ENCODE peak calls at places on chromosomes 3 and 15, in four cellular contexts. One of them, this sample, is unnamed.

GRCh38 chr15:77076325-77076915 is 5.5 kb upstream of the TSPAN3 start:
- DNase-seq in AG10803: peak
- DNase-seq in hepatocyte: no peak
- DNase-seq in A549: no peak
- DNase-seq in this sample: no peak

GRCh38 chr15:85865070-85865684 is 70.5 kb upstream of the KLHL25 start:
- DNase-seq in AG10803: peak
- DNase-seq in hepatocyte: peak
- DNase-seq in A549: peak
- DNase-seq in this sample: peak

GRCh38 chr3:11548721-11549131 is 95.0 kb downstream of the VGLL4 start:
- DNase-seq in AG10803: peak
- DNase-seq in hepatocyte: no peak
- DNase-seq in A549: no peak
- DNase-seq in this sample: peak

GRCh38 chr3:21752749-21753347 is 1.8 kb upstream of the ZNF385D start:
- DNase-seq in AG10803: peak
- DNase-seq in hepatocyte: peak
- DNase-seq in A549: peak
- DNase-seq in this sample: peak

GRCh38 chr3:191234216-191234615 is 35.2 kb downstream of the OSTN start:
- DNase-seq in AG10803: no peak
- DNase-seq in hepatocyte: no peak
- DNase-seq in A549: no peak
- DNase-seq in this sample: no peak

GRCh38 chr3:17432237-17432636 is 310.2 kb downstream of the TBC1D5 start:
- DNase-seq in AG10803: peak
- DNase-seq in hepatocyte: no peak
- DNase-seq in A549: peak
- DNase-seq in this sample: peak

GRCh38 chr15:97177135-97177704 is 783.3 kb upstream of the ARRDC4 start:
- DNase-seq in AG10803: no peak
- DNase-seq in hepatocyte: peak
- DNase-seq in A549: no peak
- DNase-seq in this sample: peak

GRCh38 chr15:67049351-67050044 is 15.9 kb upstream of the SMAD3 start:
- DNase-seq in AG10803: peak
- DNase-seq in hepatocyte: peak
- DNase-seq in A549: peak
- DNase-seq in this sample: peak

GRCh38 chr3:15646924-15647511 is 45.5 kb downstream of the BTD start:
- DNase-seq in AG10803: peak
- DNase-seq in hepatocyte: peak
- DNase-seq in A549: peak
- DNase-seq in this sample: peak

GRCh38 chr15:35740761-35741160 is 194.8 kb upstream of the DPH6 start:
- DNase-seq in AG10803: peak
- DNase-seq in hepatocyte: no peak
- DNase-seq in A549: no peak
- DNase-seq in this sample: peak

GRCh38 chr15:40256642-40257235 is 17.9 kb downstream of the PAK6 start:
- DNase-seq in AG10803: no peak
- DNase-seq in hepatocyte: no peak
- DNase-seq in A549: no peak
- DNase-seq in this sample: peak

GRCh38 chr15:61119556-61119955 is 109.5 kb downstream of the RORA start:
- DNase-seq in AG10803: peak
- DNase-seq in hepatocyte: no peak
- DNase-seq in A549: no peak
- DNase-seq in this sample: no peak

GRCh38 chr15:67035886-67036285 is 29.5 kb upstream of the SMAD3 start:
- DNase-seq in AG10803: peak
- DNase-seq in hepatocyte: no peak
- DNase-seq in A549: no peak
- DNase-seq in this sample: no peak

GRCh38 chr3:149018247-149018646 is 26.9 kb downstream of the GYG1 start:
- DNase-seq in AG10803: peak
- DNase-seq in hepatocyte: no peak
- DNase-seq in A549: no peak
- DNase-seq in this sample: peak

GRCh38 chr3:112810561-112810960 is 36.1 kb downstream of the CD200R1L start:
- DNase-seq in AG10803: no peak
- DNase-seq in hepatocyte: no peak
- DNase-seq in A549: no peak
- DNase-seq in this sample: no peak

GRCh38 chr3:14801668-14802067 is 17.1 kb upstream of the FGD5 start:
- DNase-seq in AG10803: no peak
- DNase-seq in hepatocyte: no peak
- DNase-seq in A549: no peak
- DNase-seq in this sample: no peak

GRCh38 chr3:32994045-32994444 is 42.6 kb downstream of the CCR4 start:
- DNase-seq in AG10803: no peak
- DNase-seq in hepatocyte: no peak
- DNase-seq in A549: no peak
- DNase-seq in this sample: no peak

GRCh38 chr3:179651687-179652466 is 963 bp upstream of the USP13 start:
- DNase-seq in AG10803: no peak
- DNase-seq in hepatocyte: no peak
- DNase-seq in A549: no peak
- DNase-seq in this sample: no peak

GRCh38 chr3:43163895-43164493 is 58.1 kb upstream of the POMGNT2 start:
- DNase-seq in AG10803: no peak
- DNase-seq in hepatocyte: no peak
- DNase-seq in A549: no peak
- DNase-seq in this sample: no peak

GRCh38 chr3:15820911-15821310 is 23.1 kb upstream of the ANKRD28 start:
- DNase-seq in AG10803: peak
- DNase-seq in hepatocyte: no peak
- DNase-seq in A549: no peak
- DNase-seq in this sample: no peak

GRCh38 chr3:85912981-85913380 is 954.2 kb downstream of the CADM2 start:
- DNase-seq in AG10803: no peak
- DNase-seq in hepatocyte: no peak
- DNase-seq in A549: peak
- DNase-seq in this sample: no peak

GRCh38 chr3:38662544-38662943 is 13.1 kb upstream of the SCN5A start:
- DNase-seq in AG10803: peak
- DNase-seq in hepatocyte: peak
- DNase-seq in A549: peak
- DNase-seq in this sample: peak

GRCh38 chr3:70757658-70758057 is 445.2 kb upstream of the MDFIC2 start:
- DNase-seq in AG10803: no peak
- DNase-seq in hepatocyte: no peak
- DNase-seq in A549: no peak
- DNase-seq in this sample: no peak

GRCh38 chr15:85974348-85974705 is 105.3 kb upstream of the AGBL1 start:
- DNase-seq in AG10803: no peak
- DNase-seq in hepatocyte: peak
- DNase-seq in A549: no peak
- DNase-seq in this sample: no peak

GRCh38 chr3:100536093-100536492 is 43.7 kb downstream of the TMEM45A start:
- DNase-seq in AG10803: no peak
- DNase-seq in hepatocyte: no peak
- DNase-seq in A549: no peak
- DNase-seq in this sample: peak

GRCh38 chr3:100535610-100535943 is 43.2 kb downstream of the TMEM45A start:
- DNase-seq in AG10803: no peak
- DNase-seq in hepatocyte: no peak
- DNase-seq in A549: no peak
- DNase-seq in this sample: peak

GRCh38 chr3:100540791-100541334 is 48.4 kb downstream of the TMEM45A start:
- DNase-seq in AG10803: peak
- DNase-seq in hepatocyte: no peak
- DNase-seq in A549: no peak
- DNase-seq in this sample: no peak

GRCh38 chr3:100537646-100538338 is 45.4 kb downstream of the TMEM45A start:
- DNase-seq in AG10803: no peak
- DNase-seq in hepatocyte: no peak
- DNase-seq in A549: no peak
- DNase-seq in this sample: no peak

DNA sequence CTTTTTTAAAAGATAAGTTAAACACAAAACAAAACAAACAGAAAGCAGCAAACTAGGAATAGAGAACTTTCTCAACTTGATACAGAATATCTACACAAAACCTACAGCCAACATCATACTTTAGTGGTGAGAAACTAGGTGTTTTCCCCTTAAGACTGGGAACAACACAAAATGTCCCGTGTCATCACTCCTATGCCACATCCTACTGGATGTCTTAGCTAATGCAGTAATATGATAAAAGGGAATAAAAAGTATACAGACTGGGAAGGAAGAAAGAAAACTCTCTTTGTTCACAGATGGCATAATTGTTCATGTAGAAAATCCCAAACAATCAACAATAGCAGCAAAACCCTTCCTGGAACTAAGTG is 45.9 kb downstream of the TMEM45A start:
- DNase-seq in AG10803: no peak
- DNase-seq in hepatocyte: no peak
- DNase-seq in A549: no peak
- DNase-seq in this sample: peak
- H3K4me3 ChIP-seq in AG10803: no peak
- H3K4me3 ChIP-seq in hepatocyte: no peak
- H3K4me3 ChIP-seq in A549: no peak
- H3K4me3 ChIP-seq in this sample: no peak

GRCh38 chr3:109903100-109903499 is 565.8 kb upstream of the DPPA4 start:
- DNase-seq in AG10803: no peak
- DNase-seq in hepatocyte: no peak
- DNase-seq in A549: no peak
- DNase-seq in this sample: no peak
- TF ChIP-seq CTCF in AG10803: no peak
- TF ChIP-seq CTCF in hepatocyte: peak
- TF ChIP-seq CTCF in A549: no peak
- TF ChIP-seq CTCF in this sample: no peak

DNA sequence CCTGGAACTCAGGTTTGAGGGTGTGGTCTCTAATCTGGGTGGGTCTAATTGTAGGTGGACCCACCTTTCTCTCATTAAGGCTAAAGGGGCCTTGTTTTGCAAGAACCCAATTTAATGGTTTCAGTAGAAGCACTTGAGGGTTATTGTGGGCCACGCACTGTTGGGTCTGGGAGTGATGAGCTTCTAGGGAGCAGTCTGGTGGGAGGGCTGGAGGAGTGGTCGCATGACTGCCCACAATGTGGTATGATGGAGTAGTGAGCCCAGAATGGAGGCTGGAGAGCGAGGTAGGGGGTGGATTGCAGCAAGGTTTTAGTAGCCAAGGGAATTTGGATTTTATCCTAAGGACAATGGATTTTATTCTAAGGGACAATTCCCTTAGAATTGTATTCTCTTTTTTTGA is 2.7 kb downstream of the TATDN2 start:
- DNase-seq in AG10803: no peak
- DNase-seq in hepatocyte: no peak
- DNase-seq in A549: no peak
- DNase-seq in this sample: no peak
- H3K4me3 ChIP-seq in AG10803: no peak
- H3K4me3 ChIP-seq in hepatocyte: no peak
- H3K4me3 ChIP-seq in A549: no peak
- H3K4me3 ChIP-seq in this sample: peak

GRCh38 chr3:107514453-107514852 is 8.3 kb upstream of the BBX start:
- DNase-seq in AG10803: no peak
- DNase-seq in hepatocyte: no peak
- DNase-seq in A549: no peak
- DNase-seq in this sample: no peak

GRCh38 chr3:107506458-107506857 is 16.3 kb upstream of the BBX start:
- DNase-seq in AG10803: no peak
- DNase-seq in hepatocyte: no peak
- DNase-seq in A549: no peak
- DNase-seq in this sample: no peak

GRCh38 chr3:107508331-107508730 is 14.4 kb upstream of the BBX start:
- DNase-seq in AG10803: no peak
- DNase-seq in hepatocyte: no peak
- DNase-seq in A549: no peak
- DNase-seq in this sample: no peak

GRCh38 chr3:107516475-107516874 is 6.3 kb upstream of the BBX start:
- DNase-seq in AG10803: no peak
- DNase-seq in hepatocyte: no peak
- DNase-seq in A549: no peak
- DNase-seq in this sample: no peak

GRCh38 chr3:107512108-107512507 is 10.7 kb upstream of the BBX start:
- DNase-seq in AG10803: no peak
- DNase-seq in hepatocyte: no peak
- DNase-seq in A549: peak
- DNase-seq in this sample: no peak
- TF ChIP-seq CTCF in AG10803: peak
- TF ChIP-seq CTCF in hepatocyte: no peak
- TF ChIP-seq CTCF in A549: no peak
- TF ChIP-seq CTCF in this sample: peak

GRCh38 chr3:194204793-194205065 is 68.8 kb downstream of the HES1 start:
- DNase-seq in AG10803: no peak
- DNase-seq in hepatocyte: no peak
- DNase-seq in A549: no peak
- DNase-seq in this sample: no peak
- H3K4me3 ChIP-seq in AG10803: no peak
- H3K4me3 ChIP-seq in hepatocyte: peak
- H3K4me3 ChIP-seq in A549: peak
- H3K4me3 ChIP-seq in this sample: no peak

GRCh38 chr15:65189102-65189740 is 4.1 kb upstream of the CLPX start:
- DNase-seq in AG10803: peak
- DNase-seq in hepatocyte: peak
- DNase-seq in A549: peak
- DNase-seq in this sample: peak
- TF ChIP-seq CTCF in AG10803: peak
- TF ChIP-seq CTCF in hepatocyte: peak
- TF ChIP-seq CTCF in A549: peak
- TF ChIP-seq CTCF in this sample: peak

GRCh38 chr3:124535306-124535705 is 194.9 kb upstream of the UMPS start:
- DNase-seq in AG10803: no peak
- DNase-seq in hepatocyte: no peak
- DNase-seq in A549: no peak
- DNase-seq in this sample: no peak

GRCh38 chr3:124526601-124527000 is 203.7 kb upstream of the UMPS start:
- DNase-seq in AG10803: no peak
- DNase-seq in hepatocyte: no peak
- DNase-seq in A549: no peak
- DNase-seq in this sample: no peak

GRCh38 chr3:124530916-124531315 is 199.3 kb upstream of the UMPS start:
- DNase-seq in AG10803: no peak
- DNase-seq in hepatocyte: no peak
- DNase-seq in A549: no peak
- DNase-seq in this sample: no peak

GRCh38 chr3:124532071-124532470 is 198.2 kb upstream of the UMPS start:
- DNase-seq in AG10803: peak
- DNase-seq in hepatocyte: no peak
- DNase-seq in A549: no peak
- DNase-seq in this sample: no peak

GRCh38 chr3:124529826-124530571 is 200.3 kb upstream of the UMPS start:
- DNase-seq in AG10803: peak
- DNase-seq in hepatocyte: no peak
- DNase-seq in A549: peak
- DNase-seq in this sample: no peak
- H3K4me3 ChIP-seq in AG10803: no peak
- H3K4me3 ChIP-seq in hepatocyte: no peak
- H3K4me3 ChIP-seq in A549: no peak
- H3K4me3 ChIP-seq in this sample: no peak